ENCODE peak calls at places on chromosomes 3 and 15, in seven cellular contexts. G is T follicular helper cell, F is body of pancreas, I is COLO829, S is NCI-H1417, O is RWPE1, P is IMR-90. A is an unnamed sample.

GRCh38 chr15:99096173-99096893 is 8.5 kb upstream of the SYNM start:
- DNase-seq in G (no peak), F (no peak), I (no peak), S (no peak), O (no peak), P (no peak), A (no peak)

GRCh38 chr3:11551019-11551418 is 92.7 kb downstream of the VGLL4 start:
- DNase-seq in G (no peak), F (no peak), I (no peak), S (no peak), O (no peak), P (no peak), A (no peak)

GRCh38 chr3:129424185-129424841 is 4.1 kb downstream of the EFCAB12 start:
- DNase-seq in G (no peak), F (no peak), I (no peak), S (no peak), O (peak; percentile 48), P (peak; percentile 24), A (no peak)

GRCh38 chr15:70501121-70501727 is 262.1 kb downstream of the UACA start:
- DNase-seq in G (no peak), F (no peak), I (no peak), S (no peak), O (no peak), P (no peak), A (no peak)

GRCh38 chr3:172836390-172836997 is 86.0 kb downstream of the ECT2 start:
- DNase-seq in G (no peak), F (peak; percentile 57), I (no peak), S (peak; percentile 34), O (peak; percentile 20), P (peak; percentile 34), A (peak; percentile 14)

GRCh38 chr15:48330855-48331795 is at the start of gene DUT:
- DNase-seq in G (peak; percentile 75), F (peak; percentile 84), I (peak; percentile 17), S (peak; percentile 59), O (peak; percentile 70), P (peak; percentile 74), A (peak; percentile 78)

GRCh38 chr3:29696311-29696710 is 415.4 kb downstream of the RBMS3 start:
- DNase-seq in G (no peak), F (no peak), I (no peak), S (no peak), O (no peak), P (no peak), A (no peak)

GRCh38 chr15:38226867-38227266 is 25.8 kb upstream of the SPRED1 start:
- DNase-seq in G (no peak), F (peak; percentile 52), I (peak; percentile 91), S (no peak), O (peak; percentile 79), P (peak; percentile 94), A (peak; percentile 97)

GRCh38 chr15:45225506-45226273 is 26.3 kb upstream of the SLC28A2 start:
- DNase-seq in G (no peak), F (peak; percentile 46), I (no peak), S (no peak), O (no peak), P (no peak), A (no peak)

GRCh38 chr3:134651347-134652041 is 672 bp upstream of the KY start:
- DNase-seq in G (no peak), F (peak; percentile 24), I (no peak), S (no peak), O (no peak), P (peak; percentile 26), A (no peak)

GRCh38 chr15:32979710-32980109 is 214.8 kb downstream of the FMN1 start:
- DNase-seq in G (no peak), F (no peak), I (no peak), S (peak; percentile 20), O (no peak), P (peak; percentile 98), A (no peak)

GRCh38 chr3:161548301-161548700 is 51.7 kb downstream of the OTOL1 start:
- DNase-seq in G (no peak), F (no peak), I (peak; percentile 13), S (no peak), O (no peak), P (no peak), A (no peak)

GRCh38 chr3:39254806-39255449 is 24.9 kb downstream of the CX3CR1 start:
- DNase-seq in G (no peak), F (no peak), I (peak; percentile 90), S (no peak), O (peak; percentile 32), P (peak; percentile 43), A (no peak)

GRCh38 chr15:85333132-85333831 is 47.1 kb upstream of the AKAP13 start:
- DNase-seq in G (no peak), F (no peak), I (no peak), S (no peak), O (no peak), P (peak; percentile 96), A (peak; percentile 33)

GRCh38 chr15:52103217-52104207 is 9.1 kb downstream of the BCL2L10 start:
- DNase-seq in G (no peak), F (peak; percentile 46), I (peak; percentile 88), S (no peak), O (peak; percentile 93), P (peak; percentile 97), A (peak; percentile 49)

GRCh38 chr15:39621210-39621609 is 40.3 kb downstream of the THBS1 start:
- DNase-seq in G (no peak), F (no peak), I (no peak), S (no peak), O (no peak), P (no peak), A (peak; percentile 51)

GRCh38 chr3:138081371-138082084 is 33.9 kb downstream of the DZIP1L start:
- DNase-seq in G (no peak), F (no peak), I (no peak), S (no peak), O (peak; percentile 20), P (peak; percentile 82), A (peak; percentile 26)

GRCh38 chr3:126153695-126154360 is 26.6 kb downstream of the ALDH1L1 start:
- DNase-seq in G (no peak), F (no peak), I (no peak), S (no peak), O (no peak), P (no peak), A (no peak)

GRCh38 chr15:63246691-63247464 is 30.5 kb upstream of the APH1B start:
- DNase-seq in G (no peak), F (no peak), I (no peak), S (no peak), O (peak; percentile 28), P (peak; percentile 91), A (no peak)

GRCh38 chr15:70588613-70589012 is 174.7 kb downstream of the UACA start:
- DNase-seq in G (no peak), F (no peak), I (no peak), S (no peak), O (no peak), P (no peak), A (no peak)

GRCh38 chr3:108548304-108548703 is 37.9 kb upstream of the MYH15 start:
- DNase-seq in G (no peak), F (no peak), I (no peak), S (no peak), O (no peak), P (peak; percentile 15), A (no peak)

GRCh38 chr3:47890037-47890831 is 87.3 kb downstream of the DHX30 start:
- DNase-seq in G (no peak), F (no peak), I (no peak), S (no peak), O (no peak), P (no peak), A (no peak)

GRCh38 chr3:157129782-157130137 is 30.2 kb downstream of the CCNL1 start:
- DNase-seq in G (no peak), F (peak; percentile 14), I (peak; percentile 83), S (peak; percentile 58), O (no peak), P (no peak), A (peak; percentile 67)

GRCh38 chr15:58407366-58407765 is 24.4 kb upstream of the LIPC start:
- DNase-seq in G (no peak), F (no peak), I (peak; percentile 19), S (peak; percentile 80), O (no peak), P (no peak), A (no peak)

GRCh38 chr3:78050276-78051080 is 1010.6 kb downstream of the ROBO2 start:
- DNase-seq in G (no peak), F (no peak), I (no peak), S (no peak), O (no peak), P (peak; percentile 45), A (no peak)

GRCh38 chr15:81160312-81161214 is 26.5 kb downstream of the CFAP161 start:
- DNase-seq in G (no peak), F (no peak), I (no peak), S (peak; percentile 32), O (peak; percentile 68), P (peak; percentile 95), A (peak; percentile 27)

GRCh38 chr15:95475067-95475466 is 855.4 kb upstream of the NR2F2 start:
- DNase-seq in G (no peak), F (no peak), I (no peak), S (no peak), O (no peak), P (no peak), A (no peak)

GRCh38 chr3:71581981-71582611 is 1.4 kb downstream of the FOXP1 start:
- DNase-seq in G (peak; percentile 9), F (peak; percentile 62), I (no peak), S (peak; percentile 41), O (no peak), P (no peak), A (peak; percentile 42)

GRCh38 chr3:152581941-152582340 is 253.0 kb upstream of the P2RY1 start:
- DNase-seq in G (no peak), F (no peak), I (peak; percentile 37), S (no peak), O (no peak), P (no peak), A (peak; percentile 37)

GRCh38 chr15:69749797-69750196 is 297.2 kb downstream of the RPLP1 start:
- DNase-seq in G (no peak), F (no peak), I (no peak), S (no peak), O (peak; percentile 34), P (no peak), A (no peak)

GRCh38 chr15:58932791-58933310 is 628 bp downstream of the SLTM start:
- DNase-seq in G (no peak), F (peak; percentile 62), I (no peak), S (peak; percentile 31), O (peak; percentile 33), P (no peak), A (peak; percentile 62)

GRCh38 chr3:57910988-57911387 is 97.2 kb upstream of the FLNB start:
- DNase-seq in G (peak; percentile 9), F (peak; percentile 27), I (peak; percentile 39), S (no peak), O (no peak), P (peak; percentile 28), A (peak; percentile 5)

GRCh38 chr15:47294765-47295259 is 422.5 kb upstream of the SEMA6D start:
- DNase-seq in G (no peak), F (no peak), I (no peak), S (no peak), O (no peak), P (no peak), A (no peak)

GRCh38 chr15:72835289-72835890 is 51.8 kb upstream of the ADPGK start:
- DNase-seq in G (no peak), F (peak; percentile 20), I (no peak), S (peak; percentile 4), O (no peak), P (no peak), A (no peak)

GRCh38 chr15:59290311-59291213 is 82.1 kb downstream of the MYO1E start:
- DNase-seq in G (no peak), F (no peak), I (no peak), S (no peak), O (no peak), P (no peak), A (no peak)

GRCh38 chr3:47571391-47572165 is 7.1 kb downstream of the CSPG5 start:
- DNase-seq in G (no peak), F (no peak), I (no peak), S (no peak), O (no peak), P (no peak), A (no peak)

GRCh38 chr3:24650839-24651238 is 156.2 kb upstream of the THRB start:
- DNase-seq in G (no peak), F (no peak), I (no peak), S (no peak), O (no peak), P (no peak), A (no peak)

GRCh38 chr15:46956456-46956855 is 760.8 kb upstream of the SEMA6D start:
- DNase-seq in G (no peak), F (no peak), I (no peak), S (no peak), O (no peak), P (no peak), A (no peak)